ENCODE peak calls at places on chromosomes 7 and 10, in seven cellular contexts. C is AG09319, P is dorsolateral prefrontal cortex, X is B cell, B is psoas muscle, M is NB4, E is kidney. S is an unnamed sample.

GRCh38 chr7:108420482-108420908 is 35.7 kb downstream of the NRCAM start:
- DNase-seq in X (no peak), M (peak), P (no peak), E (no peak), B (no peak), C (no peak), S (no peak)

GRCh38 chr7:6423942-6424701 is 23.6 kb downstream of the DAGLB start:
- DNase-seq in X (no peak), E (peak), M (peak), P (no peak), C (no peak), B (peak), S (no peak)

GRCh38 chr7:20268832-20269231 is 51.6 kb upstream of the MACC1 start:
- DNase-seq in M (no peak), P (no peak), X (no peak), E (no peak), B (no peak), C (no peak), S (no peak)

GRCh38 chr7:15130666-15131541 is 228.4 kb upstream of the DGKB start:
- DNase-seq in C (no peak), X (no peak), P (no peak), B (no peak), M (no peak), E (no peak), S (no peak)

GRCh38 chr7:100561491-100562194 is 12.1 kb downstream of the SAP25 start:
- DNase-seq in E (no peak), P (no peak), M (no peak), C (no peak), X (no peak), B (no peak), S (peak)

GRCh38 chr7:110856704-110857103 is 234.2 kb upstream of the LRRN3 start:
- DNase-seq in P (no peak), B (no peak), E (no peak), C (no peak), X (no peak), M (peak), S (no peak)

GRCh38 chr7:70040971-70041766 is 442.9 kb downstream of the AUTS2 start:
- DNase-seq in B (no peak), M (peak), C (no peak), P (no peak), E (no peak), X (peak), S (no peak)

GRCh38 chr10:35598379-35598778 is 6.8 kb upstream of the GJD4 start:
- DNase-seq in E (no peak), M (no peak), B (no peak), C (no peak), X (no peak), P (no peak), S (no peak)

GRCh38 chr10:89215511-89215910 is 8.4 kb upstream of the CH25H start:
- DNase-seq in M (no peak), P (no peak), X (no peak), E (no peak), B (no peak), C (no peak), S (no peak)

GRCh38 chr7:141362580-141363435 is 188.4 kb upstream of the AGK start:
- DNase-seq in B (no peak), E (no peak), M (no peak), P (no peak), X (no peak), C (no peak), S (no peak)

GRCh38 chr10:27628631-27629030 is 117.0 kb downstream of the MKX start:
- DNase-seq in B (no peak), X (no peak), E (no peak), C (no peak), P (no peak), M (no peak), S (no peak)

GRCh38 chr10:59829601-59830000 is 76.3 kb upstream of the MRLN start:
- DNase-seq in X (no peak), M (no peak), P (no peak), B (no peak), E (no peak), C (no peak), S (no peak)

GRCh38 chr7:105611856-105612775 is 30.8 kb upstream of the EFCAB10 start:
- DNase-seq in B (no peak), P (no peak), X (no peak), E (no peak), C (no peak), M (no peak), S (no peak)

GRCh38 chr7:127485482-127485881 is 93.0 kb upstream of the ZNF800 start:
- DNase-seq in P (no peak), E (no peak), X (no peak), B (no peak), C (no peak), M (no peak), S (no peak)

GRCh38 chr10:7410800-7411670 is at the start of gene SFMBT2:
- DNase-seq in C (no peak), X (peak), P (peak), E (peak), M (peak), B (peak), S (no peak)

GRCh38 chr10:78657622-78658165 is 411.1 kb upstream of the ZMIZ1 start:
- DNase-seq in M (peak), B (peak), P (peak), C (no peak), E (peak), X (peak), S (no peak)

GRCh38 chr7:43645699-43646226 is 62.9 kb downstream of the STK17A start:
- DNase-seq in P (no peak), B (no peak), M (no peak), E (no peak), X (no peak), C (no peak), S (no peak)

GRCh38 chr10:12909836-12910185 is 91.7 kb downstream of the CCDC3 start:
- DNase-seq in X (no peak), E (no peak), B (no peak), P (no peak), C (no peak), M (no peak), S (no peak)

GRCh38 chr7:28840515-28841125 is 117.5 kb downstream of the TRIL start:
- DNase-seq in C (no peak), X (no peak), P (no peak), M (no peak), B (no peak), E (no peak), S (no peak)

GRCh38 chr7:151204383-151205032 is 5.8 kb downstream of the H2BK1 start:
- DNase-seq in X (no peak), C (no peak), E (no peak), M (no peak), B (peak), P (no peak), S (no peak)

GRCh38 chr10:93060887-93061593 is 442 bp downstream of the CYP26C1 start:
- DNase-seq in P (no peak), X (no peak), C (no peak), E (peak), M (no peak), B (no peak), S (no peak)

GRCh38 chr10:16904619-16905018 is 87.4 kb upstream of the RSU1 start:
- DNase-seq in X (no peak), B (no peak), P (no peak), M (peak), E (no peak), C (peak), S (no peak)

GRCh38 chr7:128777156-128778123 is 1.8 kb upstream of the OPN1SW start:
- DNase-seq in X (no peak), P (no peak), C (no peak), B (no peak), E (no peak), M (peak), S (no peak)

GRCh38 chr7:37089972-37090371 is 358.7 kb downstream of the ELMO1 start:
- DNase-seq in M (no peak), C (no peak), E (no peak), B (no peak), P (no peak), X (no peak), S (no peak)

GRCh38 chr7:67918158-67918557 is 921.5 kb downstream of the TYW1 start:
- DNase-seq in E (no peak), M (peak), C (no peak), B (no peak), X (peak), P (no peak), S (no peak)

GRCh38 chr7:128168667-128169210 is 72.3 kb upstream of the LEP start:
- DNase-seq in B (no peak), X (peak), E (peak), C (no peak), P (no peak), M (no peak), S (no peak)

GRCh38 chr10:32981760-32982159 is 23.7 kb upstream of the ITGB1 start:
- DNase-seq in E (peak), M (peak), C (no peak), P (no peak), X (no peak), B (peak), S (no peak)

GRCh38 chr7:88217675-88218427 is 2.0 kb downstream of the SRI start:
- DNase-seq in M (peak), E (no peak), X (peak), C (no peak), P (no peak), B (no peak), S (no peak)

GRCh38 chr10:60426425-60426824 is 36.8 kb upstream of the ANK3 start:
- DNase-seq in E (no peak), P (no peak), C (no peak), X (no peak), M (no peak), B (no peak), S (no peak)

GRCh38 chr10:77836299-77836820 is 90.2 kb downstream of the DLG5 start:
- DNase-seq in E (peak), B (peak), P (peak), X (peak), M (peak), C (no peak), S (no peak)

GRCh38 chr10:31623466-31623865 is 304.4 kb downstream of the ZEB1 start:
- DNase-seq in C (peak), P (no peak), B (peak), E (no peak), X (no peak), M (no peak), S (no peak)

GRCh38 chr7:65927489-65928448 is 54.2 kb downstream of the GUSB start:
- DNase-seq in M (peak), C (no peak), E (no peak), P (no peak), B (no peak), X (no peak), S (no peak)

GRCh38 chr7:98681496-98681895 is 64.4 kb downstream of the NPTX2 start:
- DNase-seq in E (no peak), X (no peak), C (no peak), B (no peak), P (no peak), M (no peak), S (no peak)

GRCh38 chr10:63767512-63767911 is 246.3 kb downstream of the REEP3 start:
- DNase-seq in C (no peak), X (no peak), M (peak), E (no peak), P (no peak), B (no peak), S (no peak)

DNA sequence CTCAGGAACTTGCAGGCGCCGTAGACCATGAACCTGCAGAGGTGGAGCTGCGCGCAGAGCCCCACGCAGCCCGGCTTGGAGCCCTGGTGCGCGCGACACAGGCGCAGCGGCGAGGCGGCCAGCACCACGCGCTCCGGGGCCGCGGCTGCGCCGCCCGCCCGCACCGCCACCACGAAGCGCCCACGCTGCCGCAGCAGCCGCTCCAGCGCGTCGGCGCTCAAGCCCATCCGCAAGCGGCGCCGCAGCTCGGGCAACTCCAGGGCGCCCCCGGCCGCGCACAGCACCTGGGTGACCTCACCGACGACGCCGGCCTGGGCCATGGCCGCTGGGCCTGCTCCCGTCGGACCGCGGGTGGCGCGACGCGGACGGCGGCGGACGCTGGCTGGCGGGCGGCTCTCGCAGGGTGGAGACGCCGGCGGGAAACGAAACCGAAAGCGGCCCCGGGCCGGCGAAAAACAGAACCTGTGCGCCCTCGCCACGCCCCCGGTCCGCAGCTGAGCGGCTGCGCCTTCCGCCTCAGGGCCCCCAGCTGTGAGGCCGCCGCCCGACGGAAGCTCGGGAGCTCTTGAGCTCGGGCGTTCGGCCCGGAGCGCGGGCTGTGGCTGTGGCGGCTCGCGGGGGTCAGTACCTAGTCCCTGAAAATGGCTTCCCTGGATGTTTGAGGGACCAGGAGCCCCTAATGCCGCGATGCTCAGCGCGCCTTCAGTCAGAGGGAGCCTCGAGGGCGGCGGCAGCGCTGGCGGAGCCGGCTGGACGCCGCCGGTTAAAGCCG is at the start of gene PARP12:
- DNase-seq in M (peak), E (peak), C (peak), P (no peak), B (peak), X (peak), S (no peak)
- TF ChIP-seq CTCF in M (no peak), E (no peak), C (no peak), P (no peak), B (no peak), X (no peak), S (peak)

GRCh38 chr10:84114088-84114667 is 25.1 kb upstream of the GHITM start:
- DNase-seq in P (no peak), C (no peak), M (peak), E (no peak), X (no peak), B (no peak), S (no peak)
- TF ChIP-seq CTCF in P (no peak), C (no peak), M (peak), E (peak), X (no peak), B (no peak), S (peak)

GRCh38 chr10:69965086-69965485 is 87.6 kb upstream of the MACROH2A2 start:
- DNase-seq in P (no peak), B (no peak), C (no peak), M (no peak), X (no peak), E (no peak), S (no peak)

GRCh38 chr10:69969961-69970360 is 82.7 kb upstream of the MACROH2A2 start:
- DNase-seq in X (no peak), B (no peak), C (no peak), M (no peak), E (no peak), P (no peak), S (no peak)

GRCh38 chr10:69965919-69966662 is 86.6 kb upstream of the MACROH2A2 start:
- DNase-seq in E (no peak), C (no peak), P (no peak), B (no peak), M (no peak), X (no peak), S (no peak)

GRCh38 chr10:69972951-69973350 is 79.7 kb upstream of the MACROH2A2 start:
- DNase-seq in C (peak), B (no peak), M (no peak), X (no peak), E (no peak), P (no peak), S (no peak)

DNA sequence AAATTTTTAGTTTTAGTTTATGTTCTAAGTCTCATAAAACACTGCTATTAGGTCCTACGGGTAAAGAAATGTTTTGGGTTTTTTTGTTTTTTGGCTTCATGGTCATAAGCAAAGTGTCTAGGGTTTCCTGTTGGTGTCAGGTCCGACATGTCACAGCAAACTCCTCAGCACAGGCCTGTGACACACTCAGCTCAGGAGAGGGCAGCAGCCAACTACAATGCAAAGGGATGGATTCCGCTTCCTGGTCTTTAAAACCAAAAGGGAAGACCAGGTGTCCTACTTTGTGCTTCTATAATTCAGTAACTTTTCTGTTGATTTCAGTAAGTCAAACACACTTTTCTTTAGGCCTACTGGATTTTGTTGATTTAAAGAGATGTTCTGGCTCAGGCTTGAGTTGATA is 83.8 kb upstream of the MACROH2A2 start:
- DNase-seq in E (no peak), X (no peak), B (no peak), M (peak), P (no peak), C (peak), S (no peak)
- TF ChIP-seq CTCF in E (no peak), X (no peak), B (no peak), M (no peak), P (no peak), C (peak), S (peak)

DNA sequence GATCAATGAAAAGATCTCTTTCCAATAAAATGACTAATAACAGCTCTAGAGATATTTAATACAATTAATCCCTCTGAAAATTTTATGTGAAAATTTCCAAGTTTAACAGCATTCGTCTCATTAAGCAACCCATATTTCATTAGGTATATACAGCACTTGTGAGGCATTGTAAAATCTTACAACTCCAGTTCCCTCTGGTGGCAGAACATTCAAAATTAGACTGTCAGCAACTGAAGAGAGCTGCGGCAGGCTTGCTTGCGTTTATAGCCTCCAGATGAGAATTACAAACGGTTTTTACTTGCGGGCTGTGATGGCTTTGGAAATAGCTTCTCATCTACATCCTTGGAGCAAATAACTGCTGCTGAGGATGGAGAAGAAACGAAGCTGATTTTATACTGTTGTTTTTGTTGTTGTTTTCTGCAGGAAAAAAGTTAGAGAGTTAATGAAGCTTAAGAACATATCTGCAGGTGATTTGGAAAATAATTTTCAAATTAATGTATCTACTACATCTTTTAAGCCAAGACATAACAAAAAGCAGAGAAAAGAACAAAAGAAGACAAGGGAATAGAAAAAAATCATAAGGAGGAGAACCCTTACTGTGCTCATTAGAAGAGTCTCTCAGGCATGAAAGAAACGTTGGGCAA is 171.3 kb downstream of the MAGI2 start:
- DNase-seq in M (peak), P (no peak), X (no peak), B (no peak), E (no peak), C (peak), S (no peak)
- TF ChIP-seq CTCF in M (no peak), P (peak), X (no peak), B (peak), E (peak), C (peak), S (peak)

DNA sequence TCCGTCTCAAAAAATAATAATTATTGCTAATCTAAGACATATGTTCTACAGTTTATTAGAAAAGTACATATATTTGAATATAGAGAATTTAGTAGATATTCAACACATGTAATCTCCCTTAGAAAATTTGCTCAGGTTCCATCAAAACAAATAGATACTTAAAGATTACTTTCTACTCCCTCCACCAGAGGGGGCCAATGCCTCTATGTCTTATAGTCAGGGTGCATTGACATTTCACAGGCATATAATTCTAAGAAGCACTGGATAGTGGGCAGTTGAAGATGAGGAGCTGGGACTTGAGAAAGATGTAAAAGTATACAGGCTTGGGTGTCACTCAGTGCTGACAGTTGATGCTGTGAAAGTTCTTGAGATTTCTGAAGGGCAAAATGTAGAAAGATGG is 301.6 kb upstream of the HPS1 start:
- DNase-seq in X (peak), P (no peak), C (no peak), E (no peak), M (peak), B (no peak), S (no peak)
- TF ChIP-seq CTCF in X (peak), P (no peak), C (peak), E (peak), M (peak), B (no peak), S (peak)

GRCh38 chr10:102007802-102008201 is 48.2 kb downstream of the ARMH3 start:
- DNase-seq in B (no peak), M (peak), E (no peak), C (no peak), P (no peak), X (peak), S (no peak)
- TF ChIP-seq CTCF in B (no peak), M (no peak), E (no peak), C (no peak), P (no peak), X (no peak), S (no peak)

GRCh38 chr10:3025300-3025699 is 42.0 kb upstream of the PFKP start:
- DNase-seq in M (no peak), C (no peak), X (no peak), E (no peak), P (no peak), B (no peak), S (no peak)
- TF ChIP-seq CTCF in M (no peak), C (no peak), X (no peak), E (no peak), P (no peak), B (no peak), S (no peak)

GRCh38 chr10:130023454-130024230 is 59.6 kb upstream of the EBF3 start:
- DNase-seq in C (no peak), X (no peak), P (no peak), B (no peak), M (no peak), E (peak), S (peak)
- TF ChIP-seq CTCF in C (no peak), X (no peak), P (no peak), B (no peak), M (no peak), E (no peak), S (no peak)